ENCODE peak calls at places on chromosomes 6 and 20, in eight cellular contexts. W is activated gamma-delta T cell; K is KBM-7; I is neuronal stem cell; C is activated naive CD4-positive, alpha-beta T cell treated with Interleukin-2 at 50 U/mL for 16 hours; M is NCI-H187 treated with DMSO at 0.1 percent for 48 hours; N is activated CD8-positive, alpha-beta memory T cell treated with anti-CD3 and anti-CD28 coated beads, Interleukin-2, amount 50 U/mL, for 48 hours; Q is NCI-H345. L is an unnamed sample.
A peak's percentile ranks its signal among the peaks of the same experiment; 100 is the strongest.

GRCh38 chr6:26158581-26159416 is 71.6 kb downstream of the HFE start:
- DNase-seq in K (peak; percentile 92), W (peak; percentile 27), C (peak; percentile 56), I (no peak), Q (peak; percentile 41), M (peak; percentile 22), N (peak; percentile 80), L (peak; percentile 93)

GRCh38 chr6:158211273-158212055 is 43.3 kb downstream of the GTF2H5 start:
- DNase-seq in Q (no peak), M (no peak), C (peak; percentile 32), W (no peak), I (no peak), K (no peak), N (no peak), L (no peak)

GRCh38 chr20:18663932-18664331 is 76.1 kb downstream of the DTD1 start:
- DNase-seq in C (no peak), W (no peak), M (no peak), Q (no peak), I (no peak), K (no peak), N (no peak), L (no peak)

GRCh38 chr20:16621435-16622141 is 48.3 kb upstream of the KIF16B start:
- DNase-seq in W (no peak), C (no peak), N (no peak), Q (no peak), M (no peak), I (no peak), K (no peak), L (no peak)

GRCh38 chr20:30486103-30486478 is 771.4 kb upstream of the DEFB115 start:
- DNase-seq in N (no peak), K (no peak), W (no peak), M (no peak), I (no peak), C (no peak), Q (no peak), L (no peak)

GRCh38 chr6:109743739-109744138 is 52.6 kb downstream of the FIG4 start:
- DNase-seq in M (no peak), K (no peak), N (no peak), I (no peak), C (no peak), W (no peak), Q (no peak), L (no peak)

GRCh38 chr6:52595000-52595795 is 18.3 kb upstream of the TRAM2 start:
- DNase-seq in Q (no peak), C (no peak), K (peak; percentile 36), M (no peak), I (no peak), W (no peak), N (no peak), L (peak; percentile 88)

GRCh38 chr6:128899651-128900050 is 16.7 kb downstream of the LAMA2 start:
- DNase-seq in Q (no peak), N (no peak), M (no peak), C (no peak), W (no peak), I (no peak), K (no peak), L (no peak)

GRCh38 chr6:74280130-74280692 is 584.2 kb downstream of the CD109 start:
- DNase-seq in W (no peak), N (no peak), C (no peak), I (no peak), K (no peak), Q (no peak), M (no peak), L (no peak)

GRCh38 chr6:146985111-146985510 is 219.1 kb upstream of the STXBP5 start:
- DNase-seq in K (no peak), Q (peak; percentile 69), N (no peak), I (no peak), W (no peak), M (no peak), C (no peak), L (no peak)

L was measured in lower leg skin.